ENCODE peak calls at places on chromosomes 16 and 17, in eight cellular contexts. R is NCI-H226, N is tibial artery, H is IMR-90, F is vagina, C is GM18507, X is ovary, Y is NCI-H2171 treated with DMSO at 0.1 percent for 48 hours. G is an unnamed sample.

GRCh38 chr16:56984639-56985038 is 4.7 kb upstream of the NLRC5 start:
- DNase-seq in N (peak), C (no peak), Y (no peak), R (no peak), X (no peak), F (no peak), H (no peak), G (no peak)

GRCh38 chr16:64585367-64585766 is 536.5 kb downstream of the CDH11 start:
- DNase-seq in C (no peak), F (no peak), Y (no peak), N (no peak), R (no peak), H (no peak), X (no peak), G (no peak)

GRCh38 chr16:7765079-7765550 is 432.5 kb downstream of the RBFOX1 start:
- DNase-seq in C (no peak), N (no peak), Y (no peak), R (no peak), F (no peak), X (no peak), H (no peak), G (no peak)

GRCh38 chr17:7627250-7628121 is at the start of gene SAT2:
- DNase-seq in F (no peak), X (peak), H (peak), R (peak), N (peak), C (peak), Y (peak), G (peak)

GRCh38 chr17:76998839-76999238 is 130.6 kb downstream of the MGAT5B start:
- DNase-seq in C (no peak), H (no peak), Y (no peak), X (no peak), N (no peak), R (no peak), F (no peak), G (no peak)

GRCh38 chr17:59963738-59964454 is 644 bp downstream of the RNFT1 start:
- DNase-seq in N (peak), X (no peak), Y (no peak), R (peak), C (no peak), H (peak), F (no peak), G (peak)

GRCh38 chr17:44004761-44005526 is 522 bp downstream of the NAGS start:
- DNase-seq in F (no peak), N (no peak), R (no peak), X (peak), C (no peak), H (no peak), Y (no peak), G (no peak)

GRCh38 chr17:44999433-44999832 is 31.3 kb upstream of the C1QL1 start:
- DNase-seq in Y (no peak), H (no peak), F (no peak), X (no peak), C (no peak), R (no peak), N (no peak), G (no peak)

GRCh38 chr16:50627419-50627818 is 53.7 kb downstream of the SNX20 start:
- DNase-seq in N (peak), X (peak), H (no peak), F (no peak), Y (peak), C (no peak), R (no peak), G (peak)

GRCh38 chr16:73878616-73879015 is 418.0 kb upstream of the PSMD7 start:
- DNase-seq in C (no peak), X (no peak), N (no peak), F (no peak), H (peak), R (peak), Y (peak), G (peak)

GRCh38 chr16:67652578-67653130 is 7.4 kb downstream of the ACD start:
- DNase-seq in F (no peak), Y (peak), R (peak), C (no peak), H (no peak), N (no peak), X (peak), G (no peak)

GRCh38 chr17:13415877-13416416 is 185.8 kb downstream of the HS3ST3A1 start:
- DNase-seq in R (no peak), N (no peak), Y (no peak), C (no peak), F (no peak), H (peak), X (no peak), G (no peak)

GRCh38 chr16:30715777-30716445 is 16.9 kb downstream of the SRCAP start:
- DNase-seq in N (no peak), R (peak), F (no peak), H (peak), X (no peak), Y (no peak), C (peak), G (no peak)

GRCh38 chr16:55478827-55479559 is at the start of gene MMP2:
- DNase-seq in R (no peak), C (no peak), Y (peak), F (no peak), X (peak), N (peak), H (peak), G (no peak)

GRCh38 chr16:21986692-21987246 is 14.1 kb downstream of the PDZD9 start:
- DNase-seq in R (no peak), H (no peak), F (no peak), X (no peak), C (no peak), N (no peak), Y (no peak), G (no peak)